ENCODE peak calls at places on chromosome 13, in five cellular contexts. P, Z, U, A and E are unnamed samples.
A peak's percentile ranks its signal among the peaks of the same experiment; 100 is the strongest.

GRCh38 chr13:84418041-84418440 is 535.8 kb upstream of the SLITRK1 start:
- DNase-seq in A (no peak), Z (no peak), P (no peak), U (no peak), E (no peak)

GRCh38 chr13:43154083-43154739 is 130.8 kb downstream of the DNAJC15 start:
- DNase-seq in Z (no peak), A (no peak), U (no peak), P (peak; percentile 52), E (no peak)

GRCh38 chr13:51764184-51765141 is 39.5 kb downstream of the DHRS12 start:
- DNase-seq in Z (no peak), U (peak; percentile 83), A (peak; percentile 70), P (peak; percentile 81), E (peak; percentile 94)

GRCh38 chr13:23710366-23710765 is 140.2 kb downstream of the TNFRSF19 start:
- DNase-seq in P (no peak), Z (no peak), A (no peak), U (no peak), E (no peak)

GRCh38 chr13:47672982-47673670 is 327.9 kb downstream of the SUCLA2 start:
- DNase-seq in A (no peak), U (peak; percentile 43), Z (peak; percentile 90), P (peak; percentile 98), E (peak; percentile 2)

GRCh38 chr13:26041476-26041875 is 10.3 kb downstream of the SHISA2 start:
- DNase-seq in A (no peak), U (no peak), Z (no peak), P (no peak), E (no peak)

GRCh38 chr13:42720116-42720857 is 61.1 kb upstream of the FAM216B start:
- DNase-seq in U (peak; percentile 77), P (peak; percentile 99), Z (peak; percentile 93), A (no peak), E (peak; percentile 84)

GRCh38 chr13:94178625-94179244 is 300.7 kb downstream of the DCT start:
- DNase-seq in U (no peak), A (no peak), P (peak; percentile 67), Z (no peak), E (no peak)

GRCh38 chr13:77717508-77717907 is 20.0 kb downstream of the SLAIN1 start:
- DNase-seq in U (no peak), A (no peak), P (no peak), Z (no peak), E (no peak)